ENCODE peak calls at places on chromosome 3, in four cellular contexts. G, X, V and Y are unnamed samples.

GRCh38 chr3:125310623-125311076 is 64.5 kb downstream of the ZNF148 start:
- ATAC-seq in G (peak), X (no peak), V (peak), Y (no peak)

GRCh38 chr3:151962891-151963290 is 89.4 kb downstream of the SUCNR1 start:
- ATAC-seq in G (no peak), X (no peak), V (no peak), Y (no peak)

GRCh38 chr3:10976770-10977169 is 15.8 kb upstream of the SLC6A1 start:
- ATAC-seq in G (no peak), X (no peak), V (no peak), Y (no peak)

GRCh38 chr3:39519554-39519953 is 52.1 kb downstream of the MOBP start:
- ATAC-seq in G (peak), X (no peak), V (no peak), Y (no peak)

GRCh38 chr3:59872121-59872520 is 822.3 kb upstream of the CFAP20DC start:
- ATAC-seq in G (no peak), X (no peak), V (no peak), Y (no peak)

GRCh38 chr3:67858492-67858891 is 204.1 kb upstream of the SUCLG2 start:
- ATAC-seq in G (no peak), X (peak), V (no peak), Y (no peak)

GRCh38 chr3:27544372-27544865 is 60.2 kb upstream of the SLC4A7 start:
- ATAC-seq in G (no peak), X (peak), V (no peak), Y (no peak)

GRCh38 chr3:24420224-24420623 is 74.4 kb downstream of the THRB start:
- ATAC-seq in G (no peak), X (no peak), V (no peak), Y (no peak)

GRCh38 chr3:14836049-14836468 is 17.3 kb downstream of the FGD5 start:
- ATAC-seq in G (no peak), X (peak), V (no peak), Y (no peak)

GRCh38 chr3:42683875-42684593 is 1.3 kb upstream of the KLHL40 start:
- ATAC-seq in G (no peak), X (peak), V (no peak), Y (no peak)

GRCh38 chr3:63976166-63976861 is 47.0 kb downstream of the PSMD6 start:
- ATAC-seq in G (no peak), X (peak), V (no peak), Y (no peak)

GRCh38 chr3:129553771-129554170 is 10.8 kb downstream of the H1-8 start:
- ATAC-seq in G (no peak), X (no peak), V (peak), Y (no peak)

GRCh38 chr3:5304789-5305680 is 117.5 kb downstream of the EDEM1 start:
- ATAC-seq in G (peak), X (peak), V (no peak), Y (peak)

GRCh38 chr3:108091498-108092259 is 848 bp upstream of the CD47 start:
- ATAC-seq in G (no peak), X (no peak), V (peak), Y (no peak)

GRCh38 chr3:48015451-48016182 is 599 bp downstream of the MAP4 start:
- ATAC-seq in G (peak), X (no peak), V (no peak), Y (no peak)

GRCh38 chr3:85570819-85571218 is 612.0 kb downstream of the CADM2 start:
- ATAC-seq in G (no peak), X (no peak), V (no peak), Y (no peak)